ENCODE peak calls at places on chromosomes 3 and 15, in ten cellular contexts. N, X, F, U, M, W, I, H, A and G are unnamed samples.

GRCh38 chr3:128949158-128949557 is 44.7 kb downstream of the CFAP92 start:
- DNase-seq in N (no peak), X (no peak), F (no peak), U (no peak), M (no peak), W (no peak), I (no peak), H (no peak), A (no peak), G (no peak)

GRCh38 chr3:27479816-27480543 is 4.2 kb downstream of the SLC4A7 start:
- DNase-seq in N (no peak), X (no peak), F (no peak), U (no peak), M (peak; percentile 58), W (no peak), I (no peak), H (no peak), A (no peak), G (no peak)

GRCh38 chr15:45338417-45338816 is 39.9 kb downstream of the GATM start:
- DNase-seq in N (no peak), X (no peak), F (no peak), U (no peak), M (peak; percentile 11), W (no peak), I (no peak), H (no peak), A (no peak), G (no peak)

GRCh38 chr3:49940667-49941249 is 808 bp downstream of the RBM6 start:
- DNase-seq in N (no peak), X (no peak), F (no peak), U (no peak), M (peak; percentile 23), W (no peak), I (no peak), H (no peak), A (no peak), G (no peak)

GRCh38 chr3:14007006-14007405 is 117.7 kb downstream of the CHCHD4 start:
- DNase-seq in N (no peak), X (no peak), F (no peak), U (no peak), M (no peak), W (no peak), I (no peak), H (no peak), A (no peak), G (no peak)

GRCh38 chr3:187807086-187807862 is 62.0 kb upstream of the BCL6 start:
- DNase-seq in N (no peak), X (no peak), F (peak; percentile 49), U (no peak), M (no peak), W (no peak), I (no peak), H (peak; percentile 49), A (no peak), G (no peak)

GRCh38 chr15:75857886-75858285 is 14.6 kb downstream of the UBE2Q2 start:
- DNase-seq in N (no peak), X (no peak), F (no peak), U (no peak), M (no peak), W (no peak), I (no peak), H (no peak), A (no peak), G (no peak)

GRCh38 chr15:95937128-95937528 is 393.4 kb upstream of the NR2F2 start:
- DNase-seq in N (no peak), X (no peak), F (no peak), U (no peak), M (peak; percentile 69), W (no peak), I (no peak), H (no peak), A (no peak), G (no peak)

GRCh38 chr15:53837263-53837662 is 77.8 kb upstream of the WDR72 start:
- DNase-seq in N (no peak), X (peak; percentile 97), F (no peak), U (no peak), M (no peak), W (no peak), I (peak; percentile 78), H (no peak), A (no peak), G (peak; percentile 71)

GRCh38 chr3:11655188-11655928 is 11.6 kb upstream of the VGLL4 start:
- DNase-seq in N (no peak), X (no peak), F (peak; percentile 26), U (no peak), M (peak; percentile 46), W (no peak), I (no peak), H (no peak), A (peak; percentile 12), G (no peak)

GRCh38 chr3:51691021-51691420 is 15.8 kb upstream of the GRM2 start:
- DNase-seq in N (no peak), X (no peak), F (no peak), U (no peak), M (no peak), W (no peak), I (no peak), H (no peak), A (no peak), G (no peak)

GRCh38 chr3:48413086-48413485 is 16.8 kb downstream of the PLXNB1 start:
- DNase-seq in N (no peak), X (peak; percentile 29), F (no peak), U (no peak), M (no peak), W (no peak), I (no peak), H (no peak), A (no peak), G (no peak)

GRCh38 chr3:118884748-118885206 is 149.9 kb downstream of the IGSF11 start:
- DNase-seq in N (peak; percentile 78), X (peak; percentile 70), F (peak; percentile 68), U (peak; percentile 36), M (peak; percentile 56), W (peak; percentile 17), I (peak; percentile 73), H (peak; percentile 15), A (peak; percentile 41), G (peak; percentile 65)

GRCh38 chr3:123841476-123842238 is 42.5 kb downstream of the MYLK start:
- DNase-seq in N (no peak), X (no peak), F (no peak), U (no peak), M (peak; percentile 32), W (no peak), I (no peak), H (no peak), A (no peak), G (no peak)

GRCh38 chr3:73546961-73547360 is 77.8 kb downstream of the PDZRN3 start:
- DNase-seq in N (no peak), X (no peak), F (no peak), U (no peak), M (no peak), W (no peak), I (no peak), H (no peak), A (no peak), G (no peak)

GRCh38 chr3:85846940-85847339 is 888.2 kb downstream of the CADM2 start:
- DNase-seq in N (no peak), X (no peak), F (no peak), U (peak; percentile 1), M (no peak), W (no peak), I (no peak), H (no peak), A (no peak), G (no peak)

GRCh38 chr3:122458992-122459391 is 43.1 kb upstream of the WDR5B start:
- DNase-seq in N (no peak), X (no peak), F (no peak), U (peak; percentile 25), M (peak; percentile 12), W (no peak), I (no peak), H (peak; percentile 6), A (no peak), G (no peak)

GRCh38 chr3:168094580-168094876 is 1.2 kb downstream of the GOLIM4 start:
- DNase-seq in N (no peak), X (no peak), F (no peak), U (no peak), M (no peak), W (no peak), I (no peak), H (no peak), A (no peak), G (peak; percentile 46)